ENCODE peak calls at places on chromosomes 6 and 20, in four cellular contexts. M is BJ; B is IMR-90; C is CD8-positive, alpha-beta T cell. U is an unnamed sample. For H3K36me3, the result is how much of the 10 kb centered on the place peaks cover.

GRCh38 chr20:61807426-61808160 is 258.1 kb downstream of the TAF4 start:
- DNase-seq in C (no peak), B (no peak), M (no peak), U (no peak)

GRCh38 chr6:1610497-1611321 is 994 bp downstream of the FOXC1 start:
- DNase-seq in M (no peak), B (peak), C (no peak), U (peak)

GRCh38 chr6:40425192-40425919 is 161.8 kb downstream of the LRFN2 start:
- DNase-seq in C (no peak), B (no peak), M (no peak), U (no peak)

GRCh38 chr6:111658445-111659154 is 52.9 kb upstream of the TRAF3IP2 start:
- DNase-seq in B (peak), M (no peak), C (no peak), U (peak)

GRCh38 chr20:13788167-13788834 is 3.5 kb downstream of the NDUFAF5 start:
- DNase-seq in M (no peak), B (peak), C (no peak), U (peak)

GRCh38 chr6:21780144-21780543 is 186.6 kb downstream of the SOX4 start:
- DNase-seq in C (no peak), B (peak), M (no peak), U (no peak)

GRCh38 chr6:170417881-170418280 is 111.3 kb downstream of the FAM120B start:
- DNase-seq in B (no peak), C (no peak), M (no peak), U (no peak)

GRCh38 chr20:3447321-3447720 is 23.5 kb upstream of the ATRN start:
- DNase-seq in M (no peak), B (no peak), C (no peak), U (no peak)

GRCh38 chr6:44228836-44229235 is 5.4 kb downstream of the SLC29A1 start:
- DNase-seq in B (no peak), C (no peak), M (no peak), U (no peak)

GRCh38 chr20:38635721-38636285 is 34.2 kb downstream of the ARHGAP40 start:
- DNase-seq in B (peak), M (no peak), C (no peak), U (peak)

GRCh38 chr20:5215592-5216304 is 88.9 kb downstream of the CDS2 start:
- DNase-seq in B (peak), M (peak), C (no peak), U (no peak)

GRCh38 chr20:2914160-2914559 is 40.9 kb downstream of the PTPRA start:
- DNase-seq in C (no peak), B (no peak), M (no peak), U (peak)

GRCh38 chr6:5529733-5530132 is 268.4 kb downstream of the FARS2 start:
- DNase-seq in C (no peak), M (no peak), B (no peak), U (no peak)

GRCh38 chr6:61193771-61194170 is 1092.3 kb downstream of the KHDRBS2 start:
- DNase-seq in M (no peak), C (no peak), B (no peak), U (no peak)

GRCh38 chr20:24851346-24852019 is 97.6 kb upstream of the CST7 start:
- DNase-seq in M (no peak), C (no peak), B (no peak), U (no peak)

GRCh38 chr20:56995157-56995556 is 271.3 kb downstream of the BMP7 start:
- DNase-seq in C (no peak), M (no peak), B (no peak), U (no peak)

GRCh38 chr6:30907758-30908591 is at the start of gene GTF2H4:
- DNase-seq in C (peak), M (peak), B (peak), U (peak)

GRCh38 chr20:14334306-14334930 is 3.0 kb downstream of the FLRT3 start:
- DNase-seq in B (peak), M (no peak), C (no peak), U (peak)

GRCh38 chr6:88538130-88538706 is 372.1 kb upstream of the CNR1 start:
- DNase-seq in C (no peak), M (no peak), B (no peak), U (no peak)

GRCh38 chr6:16352258-16352635 is 113.9 kb downstream of the GMPR start:
- DNase-seq in M (peak), B (peak), C (no peak), U (no peak)

GRCh38 chr6:31718294-31718693 is 3.1 kb downstream of the LY6G6D start:
- DNase-seq in C (no peak), B (no peak), M (no peak), U (peak)

GRCh38 chr6:106098383-106099234 is 12.5 kb downstream of the PRDM1 start:
- DNase-seq in C (peak), B (peak), M (no peak), U (peak)

GRCh38 chr6:101747711-101748110 is 354.2 kb downstream of the GRIK2 start:
- DNase-seq in B (no peak), M (no peak), C (no peak), U (no peak)

GRCh38 chr6:28597924-28598323 is 72.2 kb downstream of the GPX5 start:
- DNase-seq in M (no peak), C (no peak), B (no peak), U (no peak)

GRCh38 chr20:25483431-25484132 is 76.1 kb downstream of the GINS1 start:
- DNase-seq in M (no peak), B (no peak), C (no peak), U (no peak)

GRCh38 chr6:89034586-89035251 is 45.8 kb upstream of the PNRC1 start:
- DNase-seq in B (peak), M (no peak), C (no peak), U (peak)

GRCh38 chr6:137202078-137202477 is 17.1 kb downstream of the IFNGR1 start:
- DNase-seq in B (no peak), C (no peak), M (no peak), U (no peak)

GRCh38 chr20:22098451-22098850 is 393.0 kb downstream of the PAX1 start:
- DNase-seq in B (no peak), M (no peak), C (no peak), U (no peak)
- TF ChIP-seq CTCF in B (no peak), M (no peak), C (no peak), U (no peak)

GRCh38 chr6:143457563-143458359 is 7.2 kb downstream of the PEX3 start:
- DNase-seq in B (peak), M (no peak), C (no peak), U (peak)
- H3K36me3 ChIP-seq in B (under half), M (under half), C (under half), U (under half)

DNA sequence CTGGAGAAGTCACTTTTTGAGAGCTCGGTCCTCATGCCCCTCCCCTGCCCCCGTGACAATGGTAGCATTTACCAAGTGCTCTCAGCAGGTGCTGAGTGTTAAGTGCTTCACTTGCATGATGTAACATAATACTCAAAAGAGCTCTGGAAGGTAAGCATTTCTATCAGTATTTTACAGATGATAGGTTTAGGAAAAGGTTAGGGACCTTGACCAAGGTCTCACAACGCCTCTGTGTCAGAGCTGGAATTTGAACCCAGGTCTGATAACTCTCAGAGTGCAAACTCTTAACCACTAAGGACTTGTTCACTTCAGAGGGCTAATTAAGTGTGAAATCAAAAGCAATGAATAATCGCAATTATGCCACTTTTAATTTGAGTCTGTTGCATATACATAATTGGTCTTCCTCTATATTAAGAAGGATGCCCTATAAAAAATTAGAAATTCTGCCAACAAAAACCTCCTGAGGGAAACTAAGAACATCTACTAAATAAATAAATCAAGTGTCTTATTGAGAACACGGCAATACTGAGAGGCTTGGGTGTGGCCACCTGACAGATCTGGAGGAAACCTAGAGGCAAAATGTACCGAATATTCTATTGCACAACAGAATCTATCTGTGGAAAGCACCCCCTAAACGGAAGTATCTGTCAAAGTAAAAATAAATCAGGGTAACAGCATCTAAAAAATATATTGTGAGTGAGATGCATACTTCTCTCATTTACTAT is 109.8 kb downstream of the BACH2 start:
- DNase-seq in C (no peak), B (no peak), M (no peak), U (peak)
- TF ChIP-seq CTCF in C (no peak), B (no peak), M (no peak), U (no peak)

GRCh38 chr20:35702051-35702823 is 3.0 kb downstream of the ROMO1 start:
- DNase-seq in B (peak), C (no peak), M (peak), U (no peak)
- H3K36me3 ChIP-seq in B (under half), C (under half), M (under half), U (under half)

DNA sequence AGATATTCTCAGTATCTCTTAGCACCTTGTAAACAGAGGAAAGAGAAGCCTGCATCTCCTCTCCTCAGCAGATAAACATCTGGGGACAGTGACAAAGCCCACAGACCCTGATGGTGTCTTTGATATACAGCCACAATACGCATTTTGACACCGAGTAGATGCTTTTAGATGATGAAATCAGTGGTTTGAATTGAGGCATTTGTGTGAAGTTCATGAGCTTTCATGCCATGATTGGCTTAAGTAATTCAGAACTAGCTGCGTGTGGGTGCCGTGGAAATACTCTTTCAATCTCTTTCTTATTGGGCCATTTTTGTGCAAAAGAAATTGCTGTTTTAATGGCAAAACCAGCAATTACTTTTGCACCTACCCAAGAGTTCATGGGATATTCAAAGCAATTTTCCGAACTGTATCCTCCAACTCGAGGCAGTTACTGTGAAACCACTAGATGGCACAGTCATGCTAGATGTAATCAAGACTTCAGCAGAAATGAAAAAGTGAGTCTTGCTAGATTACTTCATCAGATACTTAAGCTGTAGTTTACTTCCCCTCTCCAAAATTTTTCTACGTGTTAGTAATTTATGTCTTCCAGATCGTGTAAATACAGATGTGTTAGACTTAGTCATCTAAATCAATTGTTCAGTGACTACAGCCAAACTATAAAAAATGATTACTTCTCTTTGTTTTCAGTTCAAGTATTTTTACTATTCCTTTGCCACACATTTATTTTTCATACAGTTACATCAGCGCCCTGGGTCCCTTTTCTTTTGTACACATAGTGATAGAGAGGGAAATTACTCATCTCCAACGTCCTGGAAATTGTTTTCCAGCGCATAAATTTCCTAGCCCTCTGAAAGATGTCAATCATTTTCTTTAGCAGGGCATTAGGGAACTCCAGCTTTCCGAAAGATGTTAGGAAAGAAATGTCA is 49.4 kb downstream of the IYD start:
- DNase-seq in B (peak), C (no peak), M (peak), U (peak)
- TF ChIP-seq CTCF in B (peak), C (peak), M (peak), U (peak)

GRCh38 chr20:49948178-49948577 is 12.0 kb downstream of the RNF114 start:
- DNase-seq in C (no peak), M (no peak), B (peak), U (no peak)
- H3K36me3 ChIP-seq in C (under half), M (under half), B (under half), U (under half)

GRCh38 chr6:10441004-10441654 is 26.3 kb upstream of the TFAP2A start:
- DNase-seq in B (peak), M (peak), C (no peak), U (peak)
- TF ChIP-seq CTCF in B (no peak), M (no peak), C (no peak), U (peak)

U was measured in bronchial epithelial cell.